ENCODE peak calls at places on chromosomes 3 and 15, in four cellular contexts. E is AG04450, P is heart right ventricle, Y is psoas muscle. V is an unnamed sample.

GRCh38 chr3:160210799-160211221 is 14.4 kb upstream of the C3orf80 start:
- DNase-seq in E (peak), P (no peak), Y (no peak), V (no peak)

GRCh38 chr15:70240082-70240481 is 142.4 kb upstream of the TLE3 start:
- DNase-seq in E (no peak), P (no peak), Y (no peak), V (no peak)

GRCh38 chr15:69760263-69760855 is 307.7 kb downstream of the RPLP1 start:
- DNase-seq in E (no peak), P (no peak), Y (no peak), V (no peak)

GRCh38 chr3:37125195-37125594 is 49.2 kb downstream of the LRRFIP2 start:
- DNase-seq in E (no peak), P (no peak), Y (no peak), V (no peak)

GRCh38 chr3:62159693-62160092 is 213.7 kb downstream of the FEZF2 start:
- DNase-seq in E (no peak), P (peak), Y (peak), V (no peak)

GRCh38 chr3:154753101-154753500 is 323.1 kb upstream of the GPR149 start:
- DNase-seq in E (no peak), P (no peak), Y (no peak), V (no peak)

GRCh38 chr15:96234109-96234892 is 96.2 kb upstream of the NR2F2 start:
- DNase-seq in E (no peak), P (no peak), Y (no peak), V (peak)

GRCh38 chr3:194275231-194275671 is 75.9 kb downstream of the CPN2 start:
- DNase-seq in E (no peak), P (no peak), Y (no peak), V (no peak)

GRCh38 chr15:37220949-37221670 is 120.8 kb upstream of the MEIS2 start:
- DNase-seq in E (no peak), P (no peak), Y (no peak), V (no peak)

GRCh38 chr3:196016485-196016884 is 65.4 kb downstream of the TFRC start:
- DNase-seq in E (peak), P (no peak), Y (no peak), V (peak)

GRCh38 chr3:190491533-190492054 is 22.3 kb upstream of the IL1RAP start:
- DNase-seq in E (no peak), P (peak), Y (peak), V (no peak)

DNA sequence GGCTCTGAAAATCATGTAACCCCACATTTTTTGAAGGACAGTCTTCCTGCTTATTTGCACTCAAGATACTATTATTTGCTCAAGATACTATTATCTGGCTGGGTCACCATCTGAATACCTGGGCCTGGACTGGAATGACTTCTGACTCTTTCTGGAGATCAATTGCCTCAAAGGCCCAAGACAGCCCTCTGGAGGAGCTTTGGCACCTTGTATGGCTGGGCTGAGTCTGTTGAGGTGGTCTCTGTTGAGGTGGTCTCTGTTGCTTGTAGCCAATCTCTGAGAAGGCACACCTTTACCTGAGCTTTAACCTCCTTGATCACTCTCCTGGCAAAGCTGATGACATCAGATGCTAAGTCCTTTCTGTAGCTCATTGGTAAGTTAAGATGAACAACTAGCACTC is 33.0 kb downstream of the SPATA12 start:
- DNase-seq in E (no peak), P (no peak), Y (no peak), V (no peak)
- TF ChIP-seq CTCF in E (no peak), P (no peak), Y (no peak), V (no peak)

DNA sequence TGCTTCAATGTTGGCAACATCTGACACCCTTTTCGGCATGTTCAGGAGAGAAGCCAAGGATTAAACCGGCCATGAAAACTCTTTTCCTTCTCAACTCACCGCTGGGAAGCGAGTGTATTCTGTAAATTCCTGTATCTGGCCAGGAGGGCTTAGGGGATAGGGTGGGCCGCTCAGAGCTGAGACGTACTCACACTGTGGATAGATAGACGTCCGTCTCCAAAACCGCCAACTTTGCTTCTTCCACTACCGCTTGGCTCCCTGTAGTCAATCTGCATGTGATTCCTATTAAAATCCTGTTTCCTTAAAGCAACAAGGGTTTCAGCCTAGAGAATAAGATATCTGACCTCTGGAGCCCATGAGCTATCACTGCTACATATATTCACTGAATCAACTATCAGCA is 439.1 kb upstream of the ARRDC4 start:
- DNase-seq in E (no peak), P (no peak), Y (no peak), V (no peak)
- H3K4me3 ChIP-seq in E (no peak), P (peak), Y (peak), V (no peak)

DNA sequence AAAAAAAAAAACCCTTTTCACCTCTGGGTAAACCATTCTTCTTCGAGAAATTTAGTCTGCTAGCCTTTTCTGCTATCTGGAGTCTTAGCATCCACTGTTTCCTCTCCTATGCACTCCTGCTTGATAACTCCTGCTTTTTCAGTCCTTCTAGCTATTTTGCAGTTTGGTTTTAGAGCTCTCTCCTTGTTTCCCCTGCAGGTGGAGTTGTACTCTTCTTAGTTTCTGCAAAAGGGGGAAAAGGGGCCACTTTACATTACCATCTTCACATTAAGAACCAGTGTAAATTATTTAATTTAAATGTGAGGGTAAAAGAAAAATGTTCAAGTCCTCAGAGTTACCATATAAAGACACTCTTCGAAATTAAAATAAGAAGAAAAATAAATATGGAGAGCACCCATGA is 23.6 kb upstream of the MYLK start:
- DNase-seq in E (no peak), P (no peak), Y (no peak), V (no peak)
- TF ChIP-seq CTCF in E (no peak), P (no peak), Y (no peak), V (no peak)

DNA sequence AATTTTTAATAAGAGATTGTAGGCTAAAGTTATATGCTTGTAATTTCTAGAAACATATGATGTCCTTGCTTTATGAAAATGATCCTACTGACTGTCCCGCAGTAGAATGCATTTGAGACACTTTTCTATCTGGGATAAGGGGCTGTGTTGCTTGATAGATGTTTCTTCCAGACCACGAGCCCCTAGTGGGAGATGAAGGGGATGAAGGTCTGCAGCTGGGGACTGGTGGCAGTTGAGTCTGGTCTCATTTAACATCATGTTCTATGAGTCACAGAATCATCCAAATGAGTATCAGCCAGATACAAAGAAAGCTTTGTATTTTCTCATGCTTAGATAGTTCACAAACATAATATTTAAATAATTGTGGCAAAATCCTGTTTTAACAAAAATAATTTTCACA is 84.3 kb upstream of the PRTG start:
- DNase-seq in E (no peak), P (no peak), Y (no peak), V (no peak)
- H3K4me3 ChIP-seq in E (no peak), P (no peak), Y (no peak), V (no peak)

GRCh38 chr3:171159024-171159821 is 132.7 kb upstream of the SLC2A2 start:
- DNase-seq in E (no peak), P (no peak), Y (no peak), V (no peak)

GRCh38 chr3:171157980-171158379 is 131.5 kb upstream of the SLC2A2 start:
- DNase-seq in E (no peak), P (no peak), Y (no peak), V (no peak)

GRCh38 chr3:171155122-171155700 is 128.7 kb upstream of the SLC2A2 start:
- DNase-seq in E (no peak), P (no peak), Y (no peak), V (no peak)

GRCh38 chr3:171157286-171157685 is 130.8 kb upstream of the SLC2A2 start:
- DNase-seq in E (no peak), P (peak), Y (peak), V (no peak)

GRCh38 chr3:171156455-171157005 is 130.0 kb upstream of the SLC2A2 start:
- DNase-seq in E (no peak), P (no peak), Y (no peak), V (no peak)
- TF ChIP-seq CTCF in E (no peak), P (no peak), Y (no peak), V (no peak)

GRCh38 chr15:94674251-94674650 is 442.9 kb downstream of the MCTP2 start:
- DNase-seq in E (no peak), P (no peak), Y (no peak), V (no peak)
- H3K4me3 ChIP-seq in E (no peak), P (no peak), Y (no peak), V (no peak)